ENCODE peak calls at places on chromosomes 6 and 20, in six cellular contexts. One of them, this sample, is unnamed.

GRCh38 chr6:43386492-43386891 is 17.0 kb upstream of the ZNF318 start:
- DNase-seq in A549: no peak
- DNase-seq in choroid plexus epithelial cell: no peak
- DNase-seq in lower lobe of right lung: no peak
- DNase-seq in cardiac fibroblast: no peak
- DNase-seq in colonic mucosa: no peak
- DNase-seq in this sample: no peak

GRCh38 chr20:56454754-56455153 is 13.7 kb upstream of the RTF2 start:
- DNase-seq in A549: no peak
- DNase-seq in choroid plexus epithelial cell: no peak
- DNase-seq in lower lobe of right lung: no peak
- DNase-seq in cardiac fibroblast: no peak
- DNase-seq in colonic mucosa: no peak
- DNase-seq in this sample: no peak

GRCh38 chr6:169289671-169290408 is 36.2 kb upstream of the THBS2 start:
- DNase-seq in A549: no peak
- DNase-seq in choroid plexus epithelial cell: peak; percentile 57
- DNase-seq in lower lobe of right lung: no peak
- DNase-seq in cardiac fibroblast: peak; percentile 93
- DNase-seq in colonic mucosa: no peak
- DNase-seq in this sample: peak; percentile 18

GRCh38 chr6:139732451-139732850 is 358.0 kb upstream of the CITED2 start:
- DNase-seq in A549: no peak
- DNase-seq in choroid plexus epithelial cell: peak; percentile 85
- DNase-seq in lower lobe of right lung: no peak
- DNase-seq in cardiac fibroblast: peak; percentile 79
- DNase-seq in colonic mucosa: peak; percentile 34
- DNase-seq in this sample: peak; percentile 70

GRCh38 chr6:162706236-162706635 is 21.3 kb downstream of the PRKN start:
- DNase-seq in A549: no peak
- DNase-seq in choroid plexus epithelial cell: peak; percentile 6
- DNase-seq in lower lobe of right lung: peak; percentile 47
- DNase-seq in cardiac fibroblast: peak; percentile 59
- DNase-seq in colonic mucosa: peak; percentile 30
- DNase-seq in this sample: peak; percentile 8

GRCh38 chr6:44176130-44176934 is 17.7 kb downstream of the CAPN11 start:
- DNase-seq in A549: no peak
- DNase-seq in choroid plexus epithelial cell: no peak
- DNase-seq in lower lobe of right lung: peak; percentile 37
- DNase-seq in cardiac fibroblast: no peak
- DNase-seq in colonic mucosa: no peak
- DNase-seq in this sample: no peak

GRCh38 chr20:5482791-5483190 is 166.0 kb upstream of the PROKR2 start:
- DNase-seq in A549: no peak
- DNase-seq in choroid plexus epithelial cell: peak; percentile 54
- DNase-seq in lower lobe of right lung: no peak
- DNase-seq in cardiac fibroblast: peak; percentile 30
- DNase-seq in colonic mucosa: no peak
- DNase-seq in this sample: no peak

GRCh38 chr6:47308674-47309325 is 905 bp downstream of the TNFRSF21 start:
- DNase-seq in A549: peak; percentile 24
- DNase-seq in choroid plexus epithelial cell: peak; percentile 44
- DNase-seq in lower lobe of right lung: peak; percentile 50
- DNase-seq in cardiac fibroblast: no peak
- DNase-seq in colonic mucosa: peak; percentile 47
- DNase-seq in this sample: peak; percentile 45

GRCh38 chr6:143061597-143062385 is 1.1 kb downstream of the AIG1 start:
- DNase-seq in A549: no peak
- DNase-seq in choroid plexus epithelial cell: no peak
- DNase-seq in lower lobe of right lung: no peak
- DNase-seq in cardiac fibroblast: no peak
- DNase-seq in colonic mucosa: no peak
- DNase-seq in this sample: no peak

GRCh38 chr6:111812080-111813038 is 60.9 kb downstream of the FYN start:
- DNase-seq in A549: no peak
- DNase-seq in choroid plexus epithelial cell: peak; percentile 42
- DNase-seq in lower lobe of right lung: no peak
- DNase-seq in cardiac fibroblast: peak; percentile 23
- DNase-seq in colonic mucosa: no peak
- DNase-seq in this sample: no peak

GRCh38 chr6:119312441-119312840 is 37.1 kb downstream of the MAN1A1 start:
- DNase-seq in A549: no peak
- DNase-seq in choroid plexus epithelial cell: no peak
- DNase-seq in lower lobe of right lung: no peak
- DNase-seq in cardiac fibroblast: no peak
- DNase-seq in colonic mucosa: no peak
- DNase-seq in this sample: no peak

GRCh38 chr20:17969884-17970409 is 1.1 kb downstream of the MGME1 start:
- DNase-seq in A549: peak; percentile 40
- DNase-seq in choroid plexus epithelial cell: peak; percentile 77
- DNase-seq in lower lobe of right lung: peak; percentile 60
- DNase-seq in cardiac fibroblast: peak; percentile 54
- DNase-seq in colonic mucosa: peak; percentile 60
- DNase-seq in this sample: peak; percentile 50

GRCh38 chr6:125827788-125828313 is 37.1 kb downstream of the NCOA7 start:
- DNase-seq in A549: no peak
- DNase-seq in choroid plexus epithelial cell: no peak
- DNase-seq in lower lobe of right lung: no peak
- DNase-seq in cardiac fibroblast: no peak
- DNase-seq in colonic mucosa: no peak
- DNase-seq in this sample: no peak

GRCh38 chr6:64504509-64504908 is 868.9 kb downstream of the PHF3 start:
- DNase-seq in A549: no peak
- DNase-seq in choroid plexus epithelial cell: peak; percentile 41
- DNase-seq in lower lobe of right lung: no peak
- DNase-seq in cardiac fibroblast: peak; percentile 25
- DNase-seq in colonic mucosa: no peak
- DNase-seq in this sample: peak; percentile 81

GRCh38 chr6:166511316-166511715 is 75.2 kb downstream of the RAMACL start:
- DNase-seq in A549: no peak
- DNase-seq in choroid plexus epithelial cell: no peak
- DNase-seq in lower lobe of right lung: no peak
- DNase-seq in cardiac fibroblast: no peak
- DNase-seq in colonic mucosa: no peak
- DNase-seq in this sample: no peak

GRCh38 chr6:113377362-113377942 is 479.7 kb upstream of the MARCKS start:
- DNase-seq in A549: no peak
- DNase-seq in choroid plexus epithelial cell: no peak
- DNase-seq in lower lobe of right lung: no peak
- DNase-seq in cardiac fibroblast: no peak
- DNase-seq in colonic mucosa: no peak
- DNase-seq in this sample: no peak

GRCh38 chr20:50691585-50692552 is 527 bp upstream of the RIPOR3 start:
- DNase-seq in A549: no peak
- DNase-seq in choroid plexus epithelial cell: peak; percentile 92
- DNase-seq in lower lobe of right lung: no peak
- DNase-seq in cardiac fibroblast: peak; percentile 68
- DNase-seq in colonic mucosa: no peak
- DNase-seq in this sample: peak; percentile 84

GRCh38 chr20:50690979-50691584 is at the start of gene RIPOR3:
- DNase-seq in A549: no peak
- DNase-seq in choroid plexus epithelial cell: peak; percentile 76
- DNase-seq in lower lobe of right lung: no peak
- DNase-seq in cardiac fibroblast: no peak
- DNase-seq in colonic mucosa: no peak
- DNase-seq in this sample: peak; percentile 45

GRCh38 chr20:50689864-50690263 is 1.5 kb downstream of the RIPOR3 start:
- DNase-seq in A549: no peak
- DNase-seq in choroid plexus epithelial cell: peak; percentile 84
- DNase-seq in lower lobe of right lung: no peak
- DNase-seq in cardiac fibroblast: peak; percentile 84
- DNase-seq in colonic mucosa: peak; percentile 30
- DNase-seq in this sample: peak; percentile 84

GRCh38 chr20:50692553-50692933 is 1.2 kb upstream of the RIPOR3 start:
- DNase-seq in A549: no peak
- DNase-seq in choroid plexus epithelial cell: no peak
- DNase-seq in lower lobe of right lung: no peak
- DNase-seq in cardiac fibroblast: no peak
- DNase-seq in colonic mucosa: no peak
- DNase-seq in this sample: no peak

DNA sequence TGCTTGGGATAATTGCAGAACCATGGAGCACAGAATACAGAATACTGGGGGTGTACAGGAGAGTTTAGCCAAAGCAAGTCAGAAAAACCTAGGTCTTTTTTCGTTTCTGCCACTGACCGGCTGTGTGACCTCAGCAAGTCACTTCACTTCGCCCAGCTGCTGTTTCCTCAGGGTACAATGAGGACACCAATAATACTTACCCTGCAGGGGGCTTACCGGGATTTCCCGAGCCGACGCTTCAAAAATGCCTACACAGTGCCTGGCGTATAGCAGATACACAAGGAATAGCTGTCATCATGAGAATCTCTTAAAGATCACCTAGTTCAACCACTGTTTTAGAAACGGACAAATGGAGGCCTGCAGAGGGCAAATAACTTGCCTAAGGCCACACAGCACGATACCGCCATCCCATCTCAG is 772 bp downstream of the RIPOR3 start:
- DNase-seq in A549: no peak
- DNase-seq in choroid plexus epithelial cell: peak; percentile 70
- DNase-seq in lower lobe of right lung: no peak
- DNase-seq in cardiac fibroblast: no peak
- DNase-seq in colonic mucosa: no peak
- DNase-seq in this sample: peak; percentile 28
- H3K4me3 ChIP-seq in A549: no peak overlapping the region
- H3K4me3 ChIP-seq in choroid plexus epithelial cell: peak overlapping the region; percentile 80
- H3K4me3 ChIP-seq in lower lobe of right lung: peak overlapping the region; percentile 51
- H3K4me3 ChIP-seq in cardiac fibroblast: peak overlapping the region; percentile 32
- H3K4me3 ChIP-seq in colonic mucosa: peak overlapping the region; percentile 23
- H3K4me3 ChIP-seq in this sample: peak overlapping the region; percentile 39

GRCh38 chr6:8130399-8130798 is 28.1 kb upstream of the EEF1E1 start:
- DNase-seq in A549: no peak
- DNase-seq in choroid plexus epithelial cell: peak; percentile 61
- DNase-seq in lower lobe of right lung: no peak
- DNase-seq in cardiac fibroblast: peak; percentile 19
- DNase-seq in colonic mucosa: no peak
- DNase-seq in this sample: peak; percentile 41

GRCh38 chr6:8132130-8132529 is 29.8 kb upstream of the EEF1E1 start:
- DNase-seq in A549: no peak
- DNase-seq in choroid plexus epithelial cell: no peak
- DNase-seq in lower lobe of right lung: no peak
- DNase-seq in cardiac fibroblast: no peak
- DNase-seq in colonic mucosa: no peak
- DNase-seq in this sample: no peak

GRCh38 chr6:8135276-8135675 is 32.9 kb upstream of the EEF1E1 start:
- DNase-seq in A549: no peak
- DNase-seq in choroid plexus epithelial cell: no peak
- DNase-seq in lower lobe of right lung: no peak
- DNase-seq in cardiac fibroblast: no peak
- DNase-seq in colonic mucosa: no peak
- DNase-seq in this sample: no peak

DNA sequence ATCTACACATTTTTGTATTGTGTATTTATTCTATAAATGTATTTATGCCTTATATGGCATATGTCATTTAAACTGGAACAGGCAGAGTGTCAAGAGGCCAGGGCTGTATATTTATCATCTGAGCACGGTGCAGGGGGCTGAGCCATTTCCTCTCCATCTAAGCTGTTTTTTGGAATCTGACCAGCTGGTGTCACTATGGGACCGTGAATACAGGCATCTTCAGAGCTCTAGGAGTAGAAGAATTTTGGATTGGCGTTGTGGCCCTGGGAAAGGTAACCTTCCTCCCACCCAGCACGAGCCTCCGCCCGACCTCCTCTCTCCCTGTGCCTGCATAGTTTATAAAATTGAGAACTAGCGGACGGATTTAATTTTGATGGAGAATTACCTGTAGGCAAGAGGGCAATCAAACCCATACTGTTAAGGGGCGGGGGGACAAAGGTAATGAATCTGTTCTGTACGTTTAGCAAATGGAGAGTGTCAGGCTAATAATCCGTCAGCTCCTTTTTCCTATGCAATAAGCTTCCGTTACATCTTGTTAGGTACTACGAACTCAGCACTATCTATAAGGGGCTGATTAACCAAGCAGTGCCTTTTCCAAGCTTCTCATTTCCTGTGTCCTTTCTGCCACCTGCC is 29.0 kb upstream of the EEF1E1 start:
- DNase-seq in A549: peak; percentile 28
- DNase-seq in choroid plexus epithelial cell: peak; percentile 84
- DNase-seq in lower lobe of right lung: no peak
- DNase-seq in cardiac fibroblast: peak; percentile 73
- DNase-seq in colonic mucosa: peak; percentile 45
- DNase-seq in this sample: peak; percentile 70
- TF ChIP-seq CTCF in A549: peak; percentile 70
- TF ChIP-seq CTCF in choroid plexus epithelial cell: peak; percentile 83
- TF ChIP-seq CTCF in lower lobe of right lung: peak; percentile 51
- TF ChIP-seq CTCF in cardiac fibroblast: peak; percentile 56
- TF ChIP-seq CTCF in colonic mucosa: peak; percentile 37
- TF ChIP-seq CTCF in this sample: peak; percentile 77

DNA sequence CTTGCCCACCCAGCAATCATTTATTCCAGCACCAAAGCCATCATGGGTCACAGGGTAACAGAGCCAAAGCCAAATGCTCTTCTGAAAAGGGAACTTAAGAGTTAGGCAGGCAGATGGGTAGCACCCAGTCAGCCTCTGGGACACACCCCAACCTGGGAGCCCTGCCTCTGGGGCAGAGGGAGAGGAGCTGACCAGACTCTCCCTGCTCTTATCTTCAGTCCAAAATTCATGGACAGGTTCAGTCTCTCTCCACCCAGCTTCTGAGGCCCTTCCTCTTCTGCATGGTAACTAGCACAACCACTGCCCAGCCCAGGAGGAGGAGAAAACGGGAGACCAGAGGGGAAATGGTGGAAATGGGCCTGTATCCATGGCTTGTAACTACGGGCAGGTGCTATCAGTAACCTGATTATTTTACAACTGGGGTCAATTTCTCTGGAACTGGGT is 105.4 kb downstream of the NOL4L start:
- DNase-seq in A549: no peak
- DNase-seq in choroid plexus epithelial cell: no peak
- DNase-seq in lower lobe of right lung: no peak
- DNase-seq in cardiac fibroblast: no peak
- DNase-seq in colonic mucosa: peak; percentile 83
- DNase-seq in this sample: no peak
- H3K4me3 ChIP-seq in A549: no peak overlapping the region
- H3K4me3 ChIP-seq in choroid plexus epithelial cell: no peak overlapping the region
- H3K4me3 ChIP-seq in lower lobe of right lung: no peak overlapping the region
- H3K4me3 ChIP-seq in cardiac fibroblast: no peak overlapping the region
- H3K4me3 ChIP-seq in colonic mucosa: no peak overlapping the region
- H3K4me3 ChIP-seq in this sample: no peak overlapping the region

DNA sequence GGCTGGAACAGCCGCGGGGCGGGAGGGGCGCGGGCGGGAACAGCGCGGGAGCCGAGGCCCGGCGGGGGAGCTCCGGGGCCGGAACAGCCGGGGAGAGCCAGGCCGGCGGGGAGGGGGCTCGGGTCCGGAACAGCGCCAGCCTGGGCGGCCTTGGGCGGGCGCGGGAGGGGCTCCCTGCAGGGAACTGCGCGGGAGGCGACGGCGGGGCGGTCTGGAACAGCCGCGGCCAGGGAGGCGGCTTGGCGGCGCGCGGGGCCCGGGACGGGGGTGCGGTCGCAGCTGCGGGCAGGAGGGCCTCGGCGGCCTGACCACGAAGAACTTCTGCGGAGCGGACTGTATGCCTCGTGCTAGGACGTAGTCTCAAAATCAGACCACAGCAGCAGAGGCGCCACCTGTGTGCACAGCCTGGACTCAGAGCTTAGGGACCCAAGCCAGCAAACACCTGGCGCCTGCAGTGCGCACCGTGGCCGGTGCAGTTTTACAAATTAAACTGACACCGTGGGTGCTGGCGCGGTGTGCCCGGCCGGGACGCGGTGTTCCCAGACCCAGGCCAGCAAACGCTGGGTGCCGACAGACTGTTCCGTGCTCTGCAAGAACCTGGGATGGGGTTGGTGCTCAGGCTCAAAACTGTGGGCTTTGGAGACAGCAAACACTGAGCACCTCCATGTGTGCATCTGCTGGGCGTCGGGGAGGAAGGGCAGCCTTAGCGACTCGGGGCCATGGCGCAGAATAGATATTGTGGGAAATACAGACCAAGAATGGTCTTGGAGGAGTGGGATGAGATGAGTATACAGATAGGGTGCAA is 572 bp downstream of the ZNF341 start:
- DNase-seq in A549: peak; percentile 18
- DNase-seq in choroid plexus epithelial cell: peak; percentile 88
- DNase-seq in lower lobe of right lung: peak; percentile 93
- DNase-seq in cardiac fibroblast: no peak
- DNase-seq in colonic mucosa: peak; percentile 88
- DNase-seq in this sample: peak; percentile 86
- TF ChIP-seq CTCF in A549: no peak
- TF ChIP-seq CTCF in choroid plexus epithelial cell: no peak
- TF ChIP-seq CTCF in lower lobe of right lung: peak; percentile 14
- TF ChIP-seq CTCF in cardiac fibroblast: no peak
- TF ChIP-seq CTCF in colonic mucosa: no peak
- TF ChIP-seq CTCF in this sample: no peak